ENCODE peak calls at places on chromosome 1, in five cellular contexts. M is activated T-cell treated with anti-CD3 and anti-CD28 coated beads, Interleukin-2, amount 50 U/mL, for 72 hours; W is EL; O is activated T-helper 9 cell treated with anti-CD3 and anti-CD28 coated beads, Interleukin-2, amount 50 U/mL, for 16 hours; U is HS-5. A is an unnamed sample.

GRCh38 chr1:220928725-220929297 is 49.6 kb downstream of the HLX start:
- DNase-seq in M (no peak), U (no peak), W (no peak), O (no peak), A (no peak)

GRCh38 chr1:34970829-34971228 is 14.3 kb downstream of the TMEM35B start:
- DNase-seq in U (no peak), O (no peak), W (no peak), M (no peak), A (no peak)

GRCh38 chr1:241323510-241323909 is 33.5 kb downstream of the RGS7 start:
- DNase-seq in U (no peak), O (no peak), M (peak), W (peak), A (no peak)

GRCh38 chr1:213783898-213784297 is 203.9 kb upstream of the PROX1 start:
- DNase-seq in O (no peak), M (no peak), U (no peak), W (no peak), A (no peak)

GRCh38 chr1:210262167-210262896 is 29.7 kb downstream of the SERTAD4 start:
- DNase-seq in M (no peak), U (no peak), W (peak), O (no peak), A (no peak)

GRCh38 chr1:1917304-1917976 is 1.6 kb downstream of the TMEM52 start:
- DNase-seq in M (no peak), U (no peak), W (no peak), O (no peak), A (no peak)

GRCh38 chr1:66690666-66691381 is 61.4 kb upstream of the DYNLT5 start:
- DNase-seq in W (no peak), U (no peak), M (no peak), O (no peak), A (no peak)

GRCh38 chr1:171780583-171781166 is 785 bp upstream of the METTL13 start:
- DNase-seq in M (no peak), O (no peak), W (no peak), U (no peak), A (no peak)

GRCh38 chr1:228464487-228464983 is 22.6 kb upstream of the RNF187 start:
- DNase-seq in M (peak), U (no peak), W (peak), O (peak), A (peak)